ENCODE peak calls at places on chromosomes 7 and 10, in four cellular contexts. One of them, this sample, is unnamed.

GRCh38 chr7:100949227-100949930 is at the start of gene MUC3A:
- DNase-seq in heart left ventricle: peak
- DNase-seq in prostate gland: no peak
- DNase-seq in stomach: peak
- DNase-seq in this sample: no peak

GRCh38 chr10:94277450-94277849 is 85.3 kb downstream of the NOC3L start:
- DNase-seq in prostate gland: no peak
- DNase-seq in stomach: no peak
- DNase-seq in heart left ventricle: no peak
- DNase-seq in this sample: no peak

GRCh38 chr10:92763634-92764155 is 73.9 kb downstream of the HHEX start:
- DNase-seq in heart left ventricle: no peak
- DNase-seq in prostate gland: no peak
- DNase-seq in stomach: no peak
- DNase-seq in this sample: no peak

GRCh38 chr7:94324380-94325120 is 70.1 kb upstream of the COL1A2 start:
- DNase-seq in stomach: no peak
- DNase-seq in prostate gland: no peak
- DNase-seq in heart left ventricle: no peak
- DNase-seq in this sample: no peak

GRCh38 chr7:70415179-70415972 is 716.6 kb upstream of the GALNT17 start:
- DNase-seq in stomach: no peak
- DNase-seq in prostate gland: no peak
- DNase-seq in heart left ventricle: no peak
- DNase-seq in this sample: no peak

GRCh38 chr7:48710995-48711394 is 213.4 kb upstream of the CDC14C start:
- DNase-seq in prostate gland: no peak
- DNase-seq in stomach: no peak
- DNase-seq in heart left ventricle: no peak
- DNase-seq in this sample: no peak

GRCh38 chr7:1397491-1398327 is 61.6 kb downstream of the MICALL2 start:
- DNase-seq in stomach: no peak
- DNase-seq in prostate gland: no peak
- DNase-seq in heart left ventricle: no peak
- DNase-seq in this sample: no peak

GRCh38 chr7:39342763-39343162 is 223.4 kb upstream of the YAE1 start:
- DNase-seq in heart left ventricle: no peak
- DNase-seq in stomach: no peak
- DNase-seq in prostate gland: no peak
- DNase-seq in this sample: no peak

GRCh38 chr7:106569500-106569929 is 91.4 kb downstream of the CCDC71L start:
- DNase-seq in prostate gland: no peak
- DNase-seq in heart left ventricle: no peak
- DNase-seq in stomach: no peak
- DNase-seq in this sample: no peak

GRCh38 chr10:23693398-23693797 is 254.5 kb downstream of the OTUD1 start:
- DNase-seq in stomach: no peak
- DNase-seq in prostate gland: peak
- DNase-seq in heart left ventricle: no peak
- DNase-seq in this sample: peak

GRCh38 chr7:145005601-145006000 is 169.7 kb upstream of the TPK1 start:
- DNase-seq in prostate gland: no peak
- DNase-seq in stomach: no peak
- DNase-seq in heart left ventricle: no peak
- DNase-seq in this sample: no peak

GRCh38 chr10:92222603-92223275 is 68.1 kb downstream of the CPEB3 start:
- DNase-seq in stomach: no peak
- DNase-seq in heart left ventricle: no peak
- DNase-seq in prostate gland: no peak
- DNase-seq in this sample: no peak

GRCh38 chr10:77673086-77673485 is 35.5 kb upstream of the KCNMA1 start:
- DNase-seq in prostate gland: no peak
- DNase-seq in heart left ventricle: no peak
- DNase-seq in stomach: no peak
- DNase-seq in this sample: no peak

GRCh38 chr10:11242443-11243386 is 225.0 kb downstream of the CELF2 start:
- DNase-seq in stomach: peak
- DNase-seq in heart left ventricle: peak
- DNase-seq in prostate gland: no peak
- DNase-seq in this sample: no peak

GRCh38 chr10:117587036-117587435 is 44.5 kb downstream of the EMX2 start:
- DNase-seq in stomach: no peak
- DNase-seq in prostate gland: no peak
- DNase-seq in heart left ventricle: no peak
- DNase-seq in this sample: no peak

GRCh38 chr10:46551701-46552525 is 4.5 kb downstream of the GPRIN2 start:
- DNase-seq in prostate gland: peak
- DNase-seq in heart left ventricle: peak
- DNase-seq in stomach: peak
- DNase-seq in this sample: peak

GRCh38 chr7:36967387-36967786 is 243.1 kb upstream of the AOAH start:
- DNase-seq in prostate gland: no peak
- DNase-seq in heart left ventricle: peak
- DNase-seq in stomach: peak
- DNase-seq in this sample: peak

GRCh38 chr7:2837476-2837875 is 6.6 kb downstream of the GNA12 start:
- DNase-seq in prostate gland: no peak
- DNase-seq in stomach: no peak
- DNase-seq in heart left ventricle: no peak
- DNase-seq in this sample: no peak

GRCh38 chr7:4951903-4952636 is 6.9 kb downstream of the MMD2 start:
- DNase-seq in prostate gland: no peak
- DNase-seq in stomach: no peak
- DNase-seq in heart left ventricle: no peak
- DNase-seq in this sample: peak

GRCh38 chr7:154437238-154437637 is 385.0 kb downstream of the DPP6 start:
- DNase-seq in prostate gland: no peak
- DNase-seq in heart left ventricle: no peak
- DNase-seq in stomach: no peak
- DNase-seq in this sample: no peak

GRCh38 chr10:1361411-1362105 is 305.4 kb downstream of the WDR37 start:
- DNase-seq in stomach: no peak
- DNase-seq in prostate gland: no peak
- DNase-seq in heart left ventricle: no peak
- DNase-seq in this sample: no peak

GRCh38 chr10:1359599-1359955 is 303.4 kb downstream of the WDR37 start:
- DNase-seq in prostate gland: no peak
- DNase-seq in stomach: no peak
- DNase-seq in heart left ventricle: no peak
- DNase-seq in this sample: no peak

GRCh38 chr10:1358860-1359598 is 302.8 kb downstream of the WDR37 start:
- DNase-seq in heart left ventricle: no peak
- DNase-seq in stomach: no peak
- DNase-seq in prostate gland: no peak
- DNase-seq in this sample: no peak

GRCh38 chr10:1360581-1361164 is 304.5 kb downstream of the WDR37 start:
- DNase-seq in heart left ventricle: no peak
- DNase-seq in prostate gland: no peak
- DNase-seq in stomach: no peak
- DNase-seq in this sample: no peak

DNA sequence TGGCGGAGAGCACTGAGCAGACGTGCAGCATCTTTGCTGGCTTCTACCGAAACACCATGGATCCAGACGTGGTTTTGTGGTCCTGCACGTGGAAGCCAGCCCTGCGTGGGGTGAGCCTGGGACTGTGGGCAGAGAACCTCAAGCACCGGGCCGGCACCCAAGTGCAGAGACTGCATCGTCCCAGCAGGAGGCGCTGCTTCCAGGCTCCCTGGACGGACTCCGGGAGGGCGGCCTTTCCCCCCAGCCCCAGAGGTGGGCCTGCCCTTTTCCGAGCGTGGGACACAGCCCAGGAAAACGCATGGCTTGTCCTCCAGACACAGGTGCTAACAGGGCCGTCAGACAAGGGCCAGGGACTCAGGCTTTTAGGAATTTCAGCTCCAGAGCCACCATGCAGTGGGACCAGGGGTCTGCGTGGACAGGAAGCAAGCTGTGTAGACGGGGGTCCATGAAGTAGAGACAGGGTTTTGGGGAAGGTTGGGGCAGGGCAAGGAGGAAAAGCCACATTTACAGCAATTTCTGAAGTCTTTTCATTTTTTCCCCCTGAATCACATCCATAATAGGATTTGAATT is 303.9 kb downstream of the WDR37 start:
- DNase-seq in heart left ventricle: no peak
- DNase-seq in prostate gland: no peak
- DNase-seq in stomach: no peak
- DNase-seq in this sample: no peak
- TF ChIP-seq CTCF in heart left ventricle: peak
- TF ChIP-seq CTCF in prostate gland: no peak
- TF ChIP-seq CTCF in stomach: no peak
- TF ChIP-seq CTCF in this sample: peak

DNA sequence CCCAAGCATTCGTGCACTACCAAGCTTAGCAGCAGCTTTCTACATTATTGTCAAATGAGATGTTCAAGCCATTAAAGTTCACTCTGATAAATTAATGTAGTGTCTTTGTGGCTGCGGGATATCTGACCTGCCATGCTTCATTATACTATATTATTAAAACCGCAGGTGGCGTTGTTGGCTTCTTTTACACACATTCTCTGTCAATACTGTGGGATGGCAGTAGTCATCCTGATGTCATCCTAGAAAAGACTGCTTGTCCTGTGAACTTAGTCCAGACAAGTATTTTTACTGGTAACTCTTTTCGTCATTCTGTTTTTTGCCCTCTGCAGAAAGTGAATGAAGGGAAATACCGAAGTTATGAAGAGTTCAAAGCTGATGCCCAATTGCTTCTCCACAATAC is 103.9 kb downstream of the ZMYND11 start:
- DNase-seq in heart left ventricle: no peak
- DNase-seq in stomach: no peak
- DNase-seq in prostate gland: no peak
- DNase-seq in this sample: no peak
- TF ChIP-seq CTCF in heart left ventricle: no peak
- TF ChIP-seq CTCF in stomach: no peak
- TF ChIP-seq CTCF in prostate gland: no peak
- TF ChIP-seq CTCF in this sample: no peak

DNA sequence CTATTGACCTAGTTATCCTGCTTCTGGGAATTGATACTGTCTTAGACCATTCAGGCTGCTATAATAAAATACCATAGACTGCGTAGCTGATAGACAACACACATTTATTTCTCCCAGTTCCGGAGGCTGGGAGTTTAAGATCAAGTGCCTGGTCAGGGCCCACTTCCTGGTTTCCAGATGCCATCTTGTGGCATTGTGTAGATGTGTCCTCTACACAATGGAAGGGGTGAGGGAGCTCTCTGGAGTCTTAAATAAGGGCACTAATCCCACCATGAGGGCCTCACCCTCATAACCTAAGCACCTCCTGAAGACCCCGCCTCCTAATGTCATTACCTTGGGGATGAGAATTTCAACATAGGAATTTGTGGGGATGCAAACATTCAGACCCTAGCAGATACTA is 62.4 kb downstream of the SLC35B4 start:
- DNase-seq in stomach: no peak
- DNase-seq in prostate gland: no peak
- DNase-seq in heart left ventricle: no peak
- DNase-seq in this sample: no peak
- TF ChIP-seq CTCF in stomach: no peak
- TF ChIP-seq CTCF in prostate gland: no peak
- TF ChIP-seq CTCF in heart left ventricle: no peak
- TF ChIP-seq CTCF in this sample: no peak

DNA sequence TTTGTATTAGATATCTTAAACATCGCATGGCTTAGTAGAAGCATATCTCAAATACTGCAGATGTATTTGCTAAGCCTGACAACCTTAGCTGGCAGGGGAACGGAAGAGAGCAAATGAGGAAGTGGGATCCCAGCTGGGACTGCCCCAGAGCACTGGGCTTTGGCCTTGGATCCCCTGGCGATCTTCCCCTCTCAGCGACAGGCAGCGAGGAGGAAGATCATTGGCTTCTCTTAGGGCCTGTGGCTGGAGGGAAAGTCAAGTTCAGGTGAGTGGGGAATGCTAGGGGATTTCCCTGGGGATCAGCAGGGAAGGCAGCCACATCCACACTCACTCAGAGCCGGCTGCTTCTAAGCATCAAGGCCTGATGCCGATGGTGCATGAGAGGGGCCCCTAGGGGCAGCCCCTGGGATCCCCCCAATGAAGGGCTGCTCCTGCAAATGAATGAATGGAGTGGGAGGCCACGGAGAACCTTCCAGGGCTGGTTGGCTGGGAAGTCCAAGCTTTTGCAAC is 42.0 kb downstream of the LYZL2 start:
- DNase-seq in heart left ventricle: peak
- DNase-seq in stomach: peak
- DNase-seq in prostate gland: peak
- DNase-seq in this sample: no peak
- TF ChIP-seq CTCF in heart left ventricle: no peak
- TF ChIP-seq CTCF in stomach: no peak
- TF ChIP-seq CTCF in prostate gland: no peak
- TF ChIP-seq CTCF in this sample: peak

GRCh38 chr10:21496285-21497176 is 29.0 kb downstream of the SKIDA1 start:
- DNase-seq in heart left ventricle: peak
- DNase-seq in prostate gland: peak
- DNase-seq in stomach: peak
- DNase-seq in this sample: peak
- TF ChIP-seq CTCF in heart left ventricle: peak
- TF ChIP-seq CTCF in prostate gland: peak
- TF ChIP-seq CTCF in stomach: no peak
- TF ChIP-seq CTCF in this sample: peak

GRCh38 chr10:7302393-7303054 is 108.3 kb downstream of the SFMBT2 start:
- DNase-seq in prostate gland: peak
- DNase-seq in stomach: no peak
- DNase-seq in heart left ventricle: no peak
- DNase-seq in this sample: no peak

GRCh38 chr10:7300327-7300726 is 110.5 kb downstream of the SFMBT2 start:
- DNase-seq in heart left ventricle: no peak
- DNase-seq in stomach: no peak
- DNase-seq in prostate gland: no peak
- DNase-seq in this sample: no peak

GRCh38 chr10:7298495-7298894 is 112.3 kb downstream of the SFMBT2 start:
- DNase-seq in stomach: no peak
- DNase-seq in prostate gland: no peak
- DNase-seq in heart left ventricle: no peak
- DNase-seq in this sample: no peak

GRCh38 chr10:7303067-7303629 is 107.7 kb downstream of the SFMBT2 start:
- DNase-seq in heart left ventricle: no peak
- DNase-seq in prostate gland: no peak
- DNase-seq in stomach: no peak
- DNase-seq in this sample: no peak

GRCh38 chr10:7301039-7301768 is 109.6 kb downstream of the SFMBT2 start:
- DNase-seq in stomach: no peak
- DNase-seq in heart left ventricle: no peak
- DNase-seq in prostate gland: no peak
- DNase-seq in this sample: no peak
- TF ChIP-seq CTCF in stomach: no peak
- TF ChIP-seq CTCF in heart left ventricle: peak
- TF ChIP-seq CTCF in prostate gland: no peak
- TF ChIP-seq CTCF in this sample: peak

GRCh38 chr7:23181684-23182553 is at the start of gene NUP42:
- DNase-seq in prostate gland: peak
- DNase-seq in stomach: peak
- DNase-seq in heart left ventricle: peak
- DNase-seq in this sample: peak
- TF ChIP-seq CTCF in prostate gland: no peak
- TF ChIP-seq CTCF in stomach: no peak
- TF ChIP-seq CTCF in heart left ventricle: no peak
- TF ChIP-seq CTCF in this sample: no peak